ENCODE peak calls at places on chromosomes 13 and 19, in six cellular contexts. S, B, K, X, Z and R are unnamed samples.

GRCh38 chr13:23513460-23513859 is 56.8 kb upstream of the TNFRSF19 start:
- DNase-seq in Z (no peak), X (no peak), K (no peak), B (no peak), S (no peak), R (no peak)

GRCh38 chr13:73096173-73097117 is 37.6 kb downstream of the KLF5 start:
- DNase-seq in K (no peak), X (no peak), B (no peak), Z (peak; percentile 83), S (no peak), R (no peak)

GRCh38 chr13:24075137-24075975 is 85.2 kb upstream of the SPATA13 start:
- DNase-seq in Z (no peak), K (no peak), B (no peak), X (no peak), S (no peak), R (no peak)

GRCh38 chr13:59413121-59413520 is 750.6 kb downstream of the DIAPH3 start:
- DNase-seq in Z (peak; percentile 71), B (no peak), X (no peak), K (peak; percentile 90), S (no peak), R (no peak)

GRCh38 chr19:44694184-44694579 is 4.8 kb upstream of the CEACAM16 start:
- DNase-seq in X (no peak), B (peak; percentile 70), Z (no peak), S (no peak), K (no peak), R (no peak)

GRCh38 chr13:38767506-38768265 is 80.8 kb downstream of the FREM2 start:
- DNase-seq in S (no peak), Z (no peak), K (no peak), X (no peak), B (no peak), R (no peak)

GRCh38 chr13:48500652-48501197 is 32.2 kb downstream of the RCBTB2 start:
- DNase-seq in S (no peak), X (peak; percentile 74), Z (no peak), B (no peak), K (peak; percentile 99), R (no peak)

GRCh38 chr13:78054152-78054551 is 135.5 kb upstream of the EDNRB start:
- DNase-seq in B (no peak), K (no peak), S (no peak), Z (no peak), X (no peak), R (no peak)

GRCh38 chr19:9785367-9786331 is 17.1 kb upstream of the ZNF846 start:
- DNase-seq in K (peak; percentile 78), X (peak; percentile 82), S (peak; percentile 95), B (peak; percentile 99), Z (peak; percentile 91), R (peak; percentile 89)

GRCh38 chr13:41178040-41178439 is 16.3 kb downstream of the KBTBD7 start:
- DNase-seq in S (no peak), X (no peak), K (peak; percentile 22), B (no peak), Z (peak; percentile 36), R (no peak)

GRCh38 chr13:99103536-99103935 is 97.1 kb upstream of the UBAC2 start:
- DNase-seq in X (no peak), Z (no peak), K (no peak), S (no peak), B (no peak), R (no peak)

GRCh38 chr19:51703655-51704515 is 10.8 kb downstream of the SPACA6 start:
- DNase-seq in X (peak; percentile 79), B (peak; percentile 97), S (peak; percentile 94), Z (peak; percentile 96), K (peak; percentile 94), R (peak; percentile 94)

GRCh38 chr13:33462109-33462508 is 176.6 kb upstream of the STARD13 start:
- DNase-seq in Z (no peak), B (no peak), K (no peak), X (no peak), S (no peak), R (no peak)

GRCh38 chr13:29948791-29949190 is 98.4 kb upstream of the UBL3 start:
- DNase-seq in K (no peak), B (no peak), X (no peak), S (no peak), Z (no peak), R (no peak)

GRCh38 chr13:113951246-113951999 is 22.5 kb downstream of the C13orf46 start:
- DNase-seq in S (peak; percentile 25), Z (peak; percentile 95), B (peak; percentile 71), K (no peak), X (peak; percentile 48), R (peak; percentile 64)

GRCh38 chr19:6393982-6394412 is 1.0 kb upstream of the GTF2F1 start:
- DNase-seq in K (peak; percentile 67), B (no peak), Z (no peak), S (no peak), X (no peak), R (no peak)

GRCh38 chr19:56144816-56145215 is 3.7 kb downstream of the ZNF444 start:
- DNase-seq in Z (no peak), B (no peak), S (no peak), K (no peak), X (no peak), R (no peak)

GRCh38 chr19:4877753-4878490 is 10.5 kb upstream of the PLIN3 start:
- DNase-seq in X (no peak), B (no peak), K (no peak), S (no peak), Z (no peak), R (no peak)

GRCh38 chr13:24148414-24149305 is 11.9 kb upstream of the SPATA13 start:
- DNase-seq in X (peak; percentile 96), Z (peak; percentile 99), K (no peak), B (no peak), S (no peak), R (no peak)